ENCODE peak calls at places on chromosome 17, in five cellular contexts. K is mesendoderm; Z is heart right ventricle; P is RWPE1; Q is effector memory CD4-positive, alpha-beta T cell. I is an unnamed sample.

GRCh38 chr17:78460176-78460675 is 81.8 kb downstream of the PGS1 start:
- DNase-seq in Z (no peak), K (no peak), P (no peak), Q (no peak), I (no peak)

GRCh38 chr17:28693866-28694265 is 17.8 kb downstream of the PROCA1 start:
- DNase-seq in Z (no peak), Q (no peak), P (no peak), K (no peak), I (no peak)

GRCh38 chr17:37360632-37361031 is 15.2 kb upstream of the C17orf78 start:
- DNase-seq in P (peak; percentile 58), K (no peak), Q (no peak), Z (no peak), I (no peak)

GRCh38 chr17:13888043-13888442 is 181.3 kb upstream of the COX10 start:
- DNase-seq in P (no peak), K (no peak), Q (no peak), Z (no peak), I (peak; percentile 29)

GRCh38 chr17:31495049-31495885 is 103.8 kb downstream of the RAB11FIP4 start:
- DNase-seq in Z (no peak), Q (no peak), P (no peak), K (no peak), I (peak; percentile 81)

GRCh38 chr17:39547713-39548478 is 59.8 kb downstream of the NEUROD2 start:
- DNase-seq in K (peak; percentile 76), Z (peak; percentile 69), Q (peak; percentile 54), P (peak; percentile 60), I (peak; percentile 53)

GRCh38 chr17:75535119-75535537 is 9.6 kb downstream of the LLGL2 start:
- DNase-seq in Q (peak; percentile 27), Z (no peak), K (no peak), P (no peak), I (peak; percentile 25)

GRCh38 chr17:30586818-30587595 is 109.8 kb downstream of the GOSR1 start:
- DNase-seq in P (peak; percentile 13), Q (no peak), K (no peak), Z (no peak), I (no peak)

GRCh38 chr17:63530557-63531021 is 7.4 kb downstream of the KCNH6 start:
- DNase-seq in Q (no peak), K (no peak), Z (no peak), P (no peak), I (no peak)

GRCh38 chr17:11644265-11645212 is 46.3 kb downstream of the DNAH9 start:
- DNase-seq in Q (no peak), K (peak; percentile 82), Z (peak; percentile 23), P (peak; percentile 44), I (peak; percentile 89)

GRCh38 chr17:76122411-76123126 is 18.5 kb downstream of the FOXJ1 start:
- DNase-seq in Z (no peak), K (no peak), P (no peak), Q (no peak), I (no peak)

GRCh38 chr17:12134101-12134500 is 113.4 kb downstream of the MAP2K4 start:
- DNase-seq in Z (no peak), P (no peak), K (no peak), Q (no peak), I (no peak)

GRCh38 chr17:51052235-51052634 is 68.4 kb downstream of the SPAG9 start:
- DNase-seq in K (no peak), P (no peak), Z (no peak), Q (no peak), I (no peak)

GRCh38 chr17:540632-541031 is 174.0 kb downstream of the VPS53 start:
- DNase-seq in P (no peak), K (no peak), Z (no peak), Q (no peak), I (no peak)

GRCh38 chr17:63349478-63350000 is 96.6 kb downstream of the CYB561 start:
- DNase-seq in P (no peak), K (no peak), Z (no peak), Q (no peak), I (no peak)

GRCh38 chr17:3543453-3543852 is 14.2 kb downstream of the TRPV3 start:
- DNase-seq in Z (no peak), Q (no peak), K (no peak), P (no peak), I (no peak)

GRCh38 chr17:63443053-63443452 is 3.1 kb downstream of the CYB561 start:
- DNase-seq in Z (no peak), Q (no peak), P (no peak), K (no peak), I (no peak)

GRCh38 chr17:57708401-57708800 is 36.7 kb downstream of the CCDC182 start:
- DNase-seq in P (no peak), Z (no peak), Q (no peak), K (peak; percentile 43), I (no peak)

GRCh38 chr17:30956764-30957374 is 14.0 kb upstream of the RNF135 start:
- DNase-seq in K (peak; percentile 10), Q (no peak), P (no peak), Z (no peak), I (no peak)

GRCh38 chr17:45302649-45303173 is 14.1 kb downstream of the MAP3K14 start:
- DNase-seq in K (no peak), Z (no peak), P (no peak), Q (no peak), I (no peak)

GRCh38 chr17:44376124-44376523 is 12.5 kb upstream of the FAM171A2 start:
- DNase-seq in Z (peak; percentile 55), K (peak; percentile 68), Q (no peak), P (no peak), I (no peak)

GRCh38 chr17:41629316-41629715 is 4.9 kb upstream of the KRT17 start:
- DNase-seq in P (no peak), Z (no peak), K (no peak), Q (no peak), I (no peak)

GRCh38 chr17:1083451-1084187 is 86.7 kb downstream of the TIMM22 start:
- DNase-seq in K (no peak), P (no peak), Z (no peak), Q (no peak), I (peak; percentile 37)

GRCh38 chr17:4453821-4454591 is 20.3 kb downstream of the SPNS3 start:
- DNase-seq in K (no peak), Z (no peak), Q (no peak), P (no peak), I (no peak)

DNA sequence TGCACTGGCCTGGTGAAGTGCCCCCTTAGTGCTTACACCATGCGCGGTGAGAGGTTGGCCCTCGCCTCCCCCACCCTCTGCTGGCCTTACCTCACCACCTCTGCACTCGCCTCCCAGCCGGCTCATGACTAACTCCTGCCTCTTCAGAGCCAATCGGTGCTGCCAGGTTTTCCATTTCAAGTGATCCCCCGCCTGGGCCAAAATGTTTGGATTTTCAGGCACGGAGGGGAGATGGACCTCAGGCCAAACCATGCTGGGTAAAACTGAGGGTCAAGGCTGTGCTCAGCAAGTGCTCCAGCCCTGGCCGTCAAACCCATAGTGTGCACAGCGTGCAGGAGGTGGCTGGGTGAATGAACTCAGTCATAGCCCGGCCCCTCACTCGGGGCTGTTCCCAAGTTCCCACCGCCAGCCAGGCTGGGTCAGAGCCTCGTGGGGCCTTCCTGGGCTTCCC is 175.4 kb downstream of the SEC14L1 start:
- DNase-seq in P (no peak), Z (no peak), K (peak; percentile 91), Q (no peak), I (no peak)
- H3K27ac ChIP-seq in P (peak overlapping the region; percentile 100), Z (no peak overlapping the region), K (peak overlapping the region; percentile 71), Q (no peak overlapping the region), I (peak overlapping the region; percentile 28)

GRCh38 chr17:81898029-81898866 is 3.8 kb upstream of the NPB start:
- DNase-seq in Q (no peak), Z (no peak), K (peak; percentile 47), P (peak; percentile 68), I (no peak)
- H3K27ac ChIP-seq in Q (no peak overlapping the region), Z (no peak overlapping the region), K (peak overlapping the region; percentile 42), P (peak overlapping the region; percentile 92), I (no peak overlapping the region)

DNA sequence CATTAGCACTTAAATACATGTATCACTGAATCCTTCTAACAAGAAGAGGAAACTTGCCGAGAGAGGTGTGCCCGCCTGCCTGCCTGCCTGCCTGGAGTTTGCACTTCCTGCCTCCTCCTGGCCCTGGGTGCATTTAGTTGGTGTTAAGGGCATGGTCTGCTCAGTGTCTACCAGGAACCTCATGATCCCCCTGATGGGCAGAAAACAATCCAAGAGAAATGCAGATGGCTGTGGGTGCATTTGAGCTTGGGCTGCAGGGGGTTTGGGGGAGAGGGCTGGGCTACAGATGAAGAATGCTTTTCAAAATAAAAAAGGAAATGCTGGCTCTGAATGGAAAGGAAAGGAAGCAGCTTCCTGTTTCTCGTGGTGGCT is 10.1 kb downstream of the KSR1 start:
- DNase-seq in Z (no peak), K (no peak), Q (no peak), P (no peak), I (no peak)
- H3K27ac ChIP-seq in Z (no peak overlapping the region), K (peak overlapping the region; percentile 26), Q (no peak overlapping the region), P (no peak overlapping the region), I (no peak overlapping the region)

GRCh38 chr17:70539172-70539924 is 370.0 kb downstream of the KCNJ2 start:
- DNase-seq in K (peak; percentile 55), Q (no peak), P (no peak), Z (no peak), I (no peak)

GRCh38 chr17:70544307-70544706 is 375.0 kb downstream of the KCNJ2 start:
- DNase-seq in Z (no peak), P (no peak), Q (no peak), K (no peak), I (no peak)
- H3K27ac ChIP-seq in Z (no peak overlapping the region), P (no peak overlapping the region), Q (no peak overlapping the region), K (no peak overlapping the region), I (no peak overlapping the region)

GRCh38 chr17:48574523-48575065 is 3.6 kb downstream of the HOXB4 start:
- DNase-seq in P (no peak), Q (no peak), Z (no peak), K (no peak), I (no peak)

GRCh38 chr17:48570325-48571023 is 7.7 kb downstream of the HOXB4 start:
- DNase-seq in Q (no peak), P (no peak), Z (no peak), K (peak; percentile 90), I (no peak)

GRCh38 chr17:48571024-48571818 is 6.9 kb downstream of the HOXB4 start:
- DNase-seq in P (no peak), Z (no peak), K (no peak), Q (no peak), I (no peak)

GRCh38 chr17:48569676-48570324 is 8.3 kb downstream of the HOXB4 start:
- DNase-seq in Z (no peak), P (no peak), K (no peak), Q (no peak), I (no peak)

DNA sequence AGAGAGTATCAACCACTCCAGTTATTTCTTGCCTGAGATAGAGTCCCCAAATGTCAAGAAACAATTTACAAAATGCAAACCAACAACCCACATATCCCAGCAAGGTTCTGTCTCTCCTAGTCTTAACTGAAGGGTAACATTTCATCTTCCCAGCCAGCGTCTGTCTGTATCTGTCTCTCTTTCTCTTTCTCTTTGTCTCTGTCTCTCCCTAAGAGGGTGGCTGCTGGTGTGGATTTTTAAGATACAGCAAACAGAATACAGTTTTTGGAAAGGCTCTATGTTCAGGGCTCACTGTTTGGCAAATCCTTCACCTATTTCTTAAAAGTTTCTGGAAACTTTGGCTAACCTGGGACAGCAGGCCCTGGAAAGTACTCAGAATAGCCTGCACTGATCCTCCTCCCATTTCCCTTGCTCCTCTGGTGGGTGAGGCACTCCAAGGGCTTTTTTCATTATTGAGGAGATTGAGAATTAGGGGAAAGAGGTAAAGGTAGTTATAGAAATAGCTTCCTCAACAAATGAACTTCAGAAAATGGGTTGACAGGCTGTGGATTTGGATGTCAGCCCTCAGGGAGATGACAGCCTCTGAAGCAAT is 6.2 kb downstream of the HOXB4 start:
- DNase-seq in Q (no peak), P (no peak), Z (no peak), K (no peak), I (no peak)
- H3K27ac ChIP-seq in Q (no peak overlapping the region), P (no peak overlapping the region), Z (no peak overlapping the region), K (no peak overlapping the region), I (no peak overlapping the region)

I was measured in body of pancreas.